ENCODE peak calls at places on chromosomes 2 and 18, in five cellular contexts. One of them, this sample, is unnamed.

GRCh38 chr18:37889963-37890362 is 324.4 kb upstream of the CELF4 start:
- DNase-seq in globus pallidus: no peak
- DNase-seq in esophagus squamous epithelium: no peak
- DNase-seq in fibroblast of the aortic adventitia: no peak
- DNase-seq in substantia nigra: no peak
- DNase-seq in this sample: no peak

GRCh38 chr2:234951386-234952269 is at the start of gene SH3BP4:
- DNase-seq in fibroblast of the aortic adventitia: peak; percentile 69
- DNase-seq in esophagus squamous epithelium: no peak
- DNase-seq in substantia nigra: peak; percentile 81
- DNase-seq in globus pallidus: peak; percentile 89
- DNase-seq in this sample: peak; percentile 33

GRCh38 chr2:42903821-42904575 is 111.6 kb upstream of the HAAO start:
- DNase-seq in substantia nigra: no peak
- DNase-seq in esophagus squamous epithelium: no peak
- DNase-seq in fibroblast of the aortic adventitia: no peak
- DNase-seq in globus pallidus: no peak
- DNase-seq in this sample: peak; percentile 59

GRCh38 chr2:159226059-159226461 is 60.4 kb downstream of the WDSUB1 start:
- DNase-seq in fibroblast of the aortic adventitia: no peak
- DNase-seq in substantia nigra: no peak
- DNase-seq in globus pallidus: no peak
- DNase-seq in esophagus squamous epithelium: no peak
- DNase-seq in this sample: no peak

GRCh38 chr2:238240761-238241711 is 1.2 kb upstream of the HES6 start:
- DNase-seq in fibroblast of the aortic adventitia: no peak
- DNase-seq in globus pallidus: no peak
- DNase-seq in esophagus squamous epithelium: no peak
- DNase-seq in substantia nigra: no peak
- DNase-seq in this sample: peak; percentile 55

GRCh38 chr2:224984641-224985040 is 57.6 kb downstream of the DOCK10 start:
- DNase-seq in fibroblast of the aortic adventitia: no peak
- DNase-seq in substantia nigra: no peak
- DNase-seq in esophagus squamous epithelium: no peak
- DNase-seq in globus pallidus: no peak
- DNase-seq in this sample: no peak

GRCh38 chr2:215364157-215365155 is 52.6 kb downstream of the ATIC start:
- DNase-seq in fibroblast of the aortic adventitia: peak; percentile 32
- DNase-seq in substantia nigra: no peak
- DNase-seq in globus pallidus: no peak
- DNase-seq in esophagus squamous epithelium: no peak
- DNase-seq in this sample: no peak

GRCh38 chr2:10883880-10884529 is 27.7 kb upstream of the KCNF1 start:
- DNase-seq in esophagus squamous epithelium: no peak
- DNase-seq in substantia nigra: peak; percentile 12
- DNase-seq in fibroblast of the aortic adventitia: no peak
- DNase-seq in globus pallidus: peak; percentile 41
- DNase-seq in this sample: peak; percentile 12

GRCh38 chr2:4715065-4715464 is 977.1 kb upstream of the SOX11 start:
- DNase-seq in fibroblast of the aortic adventitia: no peak
- DNase-seq in globus pallidus: no peak
- DNase-seq in substantia nigra: no peak
- DNase-seq in esophagus squamous epithelium: no peak
- DNase-seq in this sample: no peak

GRCh38 chr2:117485588-117485987 is 328.9 kb upstream of the DDX18 start:
- DNase-seq in esophagus squamous epithelium: no peak
- DNase-seq in globus pallidus: no peak
- DNase-seq in substantia nigra: no peak
- DNase-seq in fibroblast of the aortic adventitia: no peak
- DNase-seq in this sample: no peak

GRCh38 chr2:218036371-218036770 is 32.7 kb upstream of the RUFY4 start:
- DNase-seq in globus pallidus: no peak
- DNase-seq in substantia nigra: no peak
- DNase-seq in fibroblast of the aortic adventitia: no peak
- DNase-seq in esophagus squamous epithelium: no peak
- DNase-seq in this sample: no peak

GRCh38 chr2:57880446-57880845 is 166.2 kb upstream of the VRK2 start:
- DNase-seq in esophagus squamous epithelium: no peak
- DNase-seq in globus pallidus: no peak
- DNase-seq in fibroblast of the aortic adventitia: peak; percentile 49
- DNase-seq in substantia nigra: no peak
- DNase-seq in this sample: no peak

GRCh38 chr2:233456111-233456510 is 101.8 kb downstream of the DGKD start:
- DNase-seq in globus pallidus: no peak
- DNase-seq in esophagus squamous epithelium: no peak
- DNase-seq in substantia nigra: no peak
- DNase-seq in fibroblast of the aortic adventitia: no peak
- DNase-seq in this sample: no peak

GRCh38 chr2:127631997-127632581 is 13.9 kb upstream of the GPR17 start:
- DNase-seq in substantia nigra: no peak
- DNase-seq in esophagus squamous epithelium: no peak
- DNase-seq in fibroblast of the aortic adventitia: no peak
- DNase-seq in globus pallidus: no peak
- DNase-seq in this sample: no peak

GRCh38 chr2:53670351-53670750 is 97.3 kb upstream of the CHAC2 start:
- DNase-seq in globus pallidus: no peak
- DNase-seq in substantia nigra: no peak
- DNase-seq in esophagus squamous epithelium: no peak
- DNase-seq in fibroblast of the aortic adventitia: no peak
- DNase-seq in this sample: no peak

GRCh38 chr2:109677815-109678580 is 63.8 kb downstream of the SOWAHC start:
- DNase-seq in globus pallidus: no peak
- DNase-seq in esophagus squamous epithelium: no peak
- DNase-seq in fibroblast of the aortic adventitia: no peak
- DNase-seq in substantia nigra: no peak
- DNase-seq in this sample: no peak

GRCh38 chr2:36438454-36438977 is 82.9 kb downstream of the CRIM1 start:
- DNase-seq in esophagus squamous epithelium: no peak
- DNase-seq in fibroblast of the aortic adventitia: peak; percentile 98
- DNase-seq in globus pallidus: no peak
- DNase-seq in substantia nigra: no peak
- DNase-seq in this sample: no peak

GRCh38 chr2:194602750-194603149 is 1054.3 kb upstream of the SLC39A10 start:
- DNase-seq in substantia nigra: no peak
- DNase-seq in fibroblast of the aortic adventitia: no peak
- DNase-seq in globus pallidus: no peak
- DNase-seq in esophagus squamous epithelium: no peak
- DNase-seq in this sample: no peak

GRCh38 chr2:149586898-149587219 is 716 bp downstream of the MMADHC start:
- DNase-seq in substantia nigra: no peak
- DNase-seq in esophagus squamous epithelium: no peak
- DNase-seq in fibroblast of the aortic adventitia: no peak
- DNase-seq in globus pallidus: no peak
- DNase-seq in this sample: no peak

GRCh38 chr2:10382313-10383061 is 65.6 kb downstream of the ODC1 start:
- DNase-seq in globus pallidus: no peak
- DNase-seq in substantia nigra: no peak
- DNase-seq in fibroblast of the aortic adventitia: no peak
- DNase-seq in esophagus squamous epithelium: peak; percentile 4
- DNase-seq in this sample: no peak

GRCh38 chr2:86628091-86628522 is 4.4 kb upstream of the RNF103 start:
- DNase-seq in esophagus squamous epithelium: no peak
- DNase-seq in globus pallidus: no peak
- DNase-seq in substantia nigra: no peak
- DNase-seq in fibroblast of the aortic adventitia: no peak
- DNase-seq in this sample: no peak

GRCh38 chr2:217825469-217826235 is 177.1 kb downstream of the TNS1 start:
- DNase-seq in substantia nigra: no peak
- DNase-seq in esophagus squamous epithelium: no peak
- DNase-seq in globus pallidus: no peak
- DNase-seq in fibroblast of the aortic adventitia: no peak
- DNase-seq in this sample: no peak

GRCh38 chr2:85802337-85803103 is 48.7 kb downstream of the ATOH8 start:
- DNase-seq in globus pallidus: no peak
- DNase-seq in esophagus squamous epithelium: no peak
- DNase-seq in substantia nigra: no peak
- DNase-seq in fibroblast of the aortic adventitia: no peak
- DNase-seq in this sample: no peak

GRCh38 chr2:196046123-196046917 is 22.3 kb downstream of the DNAH7 start:
- DNase-seq in substantia nigra: no peak
- DNase-seq in esophagus squamous epithelium: no peak
- DNase-seq in fibroblast of the aortic adventitia: peak; percentile 52
- DNase-seq in globus pallidus: no peak
- DNase-seq in this sample: no peak

GRCh38 chr2:241945803-241946202 is 76.3 kb downstream of the RTP5 start:
- DNase-seq in globus pallidus: no peak
- DNase-seq in substantia nigra: no peak
- DNase-seq in esophagus squamous epithelium: no peak
- DNase-seq in fibroblast of the aortic adventitia: no peak
- DNase-seq in this sample: no peak

GRCh38 chr2:113723411-113723810 is 33.0 kb downstream of the SLC35F5 start:
- DNase-seq in fibroblast of the aortic adventitia: no peak
- DNase-seq in globus pallidus: no peak
- DNase-seq in substantia nigra: no peak
- DNase-seq in esophagus squamous epithelium: no peak
- DNase-seq in this sample: no peak

GRCh38 chr2:225170162-225170561 is 127.9 kb upstream of the DOCK10 start:
- DNase-seq in esophagus squamous epithelium: no peak
- DNase-seq in globus pallidus: no peak
- DNase-seq in substantia nigra: no peak
- DNase-seq in fibroblast of the aortic adventitia: no peak
- DNase-seq in this sample: no peak

GRCh38 chr2:5618271-5618670 is 73.9 kb upstream of the SOX11 start:
- DNase-seq in fibroblast of the aortic adventitia: no peak
- DNase-seq in globus pallidus: peak; percentile 38
- DNase-seq in substantia nigra: no peak
- DNase-seq in esophagus squamous epithelium: no peak
- DNase-seq in this sample: no peak

GRCh38 chr2:235102987-235103386 is 151.2 kb downstream of the SH3BP4 start:
- DNase-seq in fibroblast of the aortic adventitia: no peak
- DNase-seq in substantia nigra: no peak
- DNase-seq in esophagus squamous epithelium: no peak
- DNase-seq in globus pallidus: no peak
- DNase-seq in this sample: no peak

GRCh38 chr2:8277921-8278571 is 403.8 kb upstream of the ID2 start:
- DNase-seq in esophagus squamous epithelium: no peak
- DNase-seq in fibroblast of the aortic adventitia: peak; percentile 3
- DNase-seq in globus pallidus: peak; percentile 54
- DNase-seq in substantia nigra: no peak
- DNase-seq in this sample: no peak

GRCh38 chr2:42249887-42250286 is 80.7 kb downstream of the EML4 start:
- DNase-seq in esophagus squamous epithelium: no peak
- DNase-seq in substantia nigra: no peak
- DNase-seq in fibroblast of the aortic adventitia: no peak
- DNase-seq in globus pallidus: no peak
- DNase-seq in this sample: peak; percentile 24

GRCh38 chr18:52829876-52830390 is 489.9 kb downstream of the DCC start:
- DNase-seq in esophagus squamous epithelium: no peak
- DNase-seq in fibroblast of the aortic adventitia: no peak
- DNase-seq in globus pallidus: no peak
- DNase-seq in substantia nigra: no peak
- DNase-seq in this sample: no peak

GRCh38 chr2:224837558-224837957 is 121.4 kb upstream of the CCDC195 start:
- DNase-seq in globus pallidus: no peak
- DNase-seq in esophagus squamous epithelium: no peak
- DNase-seq in substantia nigra: no peak
- DNase-seq in fibroblast of the aortic adventitia: peak; percentile 78
- DNase-seq in this sample: no peak